ENCODE peak calls at places on chromosomes 4 and X, in eight cellular contexts. X, W, P, J, M, S, I and H are unnamed samples.

GRCh38 chr4:88900432-88900831 is 156.6 kb downstream of the FAM13A start:
- DNase-seq in P (no peak), S (peak; percentile 53), M (peak; percentile 29), X (no peak), W (no peak), J (peak; percentile 61), I (peak; percentile 64), H (peak; percentile 44)

GRCh38 chrX:49106930-49107329 is 16.6 kb downstream of the GPKOW start:
- DNase-seq in I (peak; percentile 49), S (peak; percentile 34), M (peak; percentile 37), J (peak; percentile 52), X (peak; percentile 22), P (no peak), W (peak; percentile 35), H (peak; percentile 56)

GRCh38 chrX:118760025-118760424 is 32.6 kb downstream of the IL13RA1 start:
- DNase-seq in I (no peak), P (no peak), J (no peak), S (no peak), W (no peak), X (no peak), M (no peak), H (no peak)

GRCh38 chr4:72031868-72032619 is at the start of gene NPFFR2:
- DNase-seq in I (peak; percentile 16), M (peak; percentile 34), S (peak; percentile 6), P (no peak), W (peak; percentile 82), J (no peak), X (peak; percentile 91), H (peak; percentile 28)

GRCh38 chr4:57405359-57405758 is 295.2 kb upstream of the IGFBP7 start:
- DNase-seq in M (peak; percentile 97), I (no peak), P (no peak), J (peak; percentile 71), S (no peak), X (no peak), W (no peak), H (peak; percentile 41)

GRCh38 chr4:41747230-41748055 is 1.1 kb downstream of the PHOX2B start:
- DNase-seq in J (no peak), P (no peak), S (no peak), M (no peak), I (no peak), W (peak; percentile 52), X (no peak), H (no peak)

GRCh38 chr4:63869370-63869769 is 539.9 kb downstream of the TECRL start:
- DNase-seq in I (no peak), X (no peak), J (no peak), M (no peak), P (no peak), S (no peak), W (no peak), H (no peak)

GRCh38 chr4:145609494-145610427 is 9.4 kb upstream of the MMAA start:
- DNase-seq in I (peak; percentile 77), S (peak; percentile 83), M (peak; percentile 76), X (peak; percentile 58), J (peak; percentile 59), W (peak; percentile 55), P (no peak), H (peak; percentile 72)

GRCh38 chr4:75009138-75009537 is 76.2 kb downstream of the PARM1 start:
- DNase-seq in X (no peak), I (no peak), J (no peak), P (no peak), M (no peak), S (no peak), W (no peak), H (no peak)

GRCh38 chrX:68570598-68570997 is 71.7 kb downstream of the YIPF6 start:
- DNase-seq in X (no peak), I (no peak), M (peak; percentile 13), W (no peak), J (no peak), S (no peak), P (no peak), H (no peak)

GRCh38 chrX:132967049-132967448 is 8.6 kb upstream of the HS6ST2 start:
- DNase-seq in W (no peak), I (no peak), S (no peak), J (no peak), X (no peak), P (no peak), M (no peak), H (no peak)

GRCh38 chr4:19381068-19381467 is 870.6 kb upstream of the SLIT2 start:
- DNase-seq in P (no peak), J (peak; percentile 39), S (peak; percentile 72), X (no peak), M (peak; percentile 85), W (no peak), I (peak; percentile 77), H (peak; percentile 69)

GRCh38 chrX:41457618-41458192 is 10.6 kb downstream of the NYX start:
- DNase-seq in J (no peak), M (no peak), S (no peak), X (no peak), P (peak; percentile 39), I (no peak), W (no peak), H (no peak)

GRCh38 chrX:150504399-150505186 is 63.8 kb upstream of the MTM1 start:
- DNase-seq in W (no peak), S (no peak), I (peak; percentile 15), J (peak; percentile 0), P (no peak), X (no peak), M (peak; percentile 11), H (peak; percentile 10)

GRCh38 chr4:70992354-70992753 is 1.1 kb upstream of the DCK start:
- DNase-seq in X (no peak), I (peak; percentile 22), S (no peak), P (no peak), M (peak; percentile 66), W (peak; percentile 59), J (no peak), H (no peak)

GRCh38 chr4:8534129-8534528 is 46.1 kb upstream of the GPR78 start:
- DNase-seq in S (peak; percentile 83), W (peak; percentile 83), I (peak; percentile 24), J (no peak), X (peak; percentile 8), M (peak; percentile 97), P (no peak), H (peak; percentile 37)

GRCh38 chrX:55488559-55489314 is 911 bp downstream of the USP51 start:
- DNase-seq in P (peak; percentile 85), M (peak; percentile 10), J (peak; percentile 44), S (peak; percentile 39), X (peak; percentile 66), W (peak; percentile 70), I (peak; percentile 59), H (peak; percentile 49)

GRCh38 chrX:55490121-55490520 is 473 bp upstream of the USP51 start:
- DNase-seq in S (no peak), M (no peak), J (no peak), I (no peak), W (no peak), P (no peak), X (no peak), H (no peak)

GRCh38 chrX:55488268-55488558 is 1.4 kb downstream of the USP51 start:
- DNase-seq in M (no peak), S (no peak), W (no peak), J (no peak), P (no peak), I (no peak), X (no peak), H (no peak)

GRCh38 chrX:55490974-55491373 is 1.3 kb upstream of the USP51 start:
- DNase-seq in J (no peak), M (no peak), W (no peak), P (no peak), S (no peak), X (no peak), I (no peak), H (no peak)

GRCh38 chrX:55489315-55490009 is at the start of gene USP51:
- DNase-seq in J (no peak), S (peak; percentile 66), P (peak; percentile 82), M (peak; percentile 37), W (peak; percentile 77), X (peak; percentile 74), I (peak; percentile 41), H (peak; percentile 10)
- TF ChIP-seq CTCF in J (peak; percentile 38), S (no peak), P (no peak), M (no peak), W (no peak), X (no peak), I (peak; percentile 11), H (no peak)

DNA sequence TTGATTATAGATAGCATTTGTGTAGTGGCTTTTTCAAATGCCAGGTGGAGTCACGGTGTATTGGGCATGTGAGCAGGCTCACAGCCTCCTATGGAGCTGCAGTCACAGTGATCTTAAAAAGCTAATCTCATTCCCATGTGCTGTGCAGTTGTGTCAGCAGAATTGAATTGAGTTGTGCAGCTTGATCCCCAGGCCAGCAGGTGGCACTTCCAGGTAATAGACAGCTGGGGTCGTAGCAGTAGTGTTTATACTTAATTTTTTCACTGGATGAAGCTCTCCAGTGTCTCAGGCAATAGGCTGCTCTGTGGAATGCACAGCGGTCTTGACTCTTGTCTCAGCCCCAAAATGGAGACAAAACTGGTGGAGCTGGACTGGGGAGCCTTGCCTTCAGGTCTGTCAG is 1028.1 kb downstream of the SH3BGRL start:
- DNase-seq in P (no peak), S (no peak), X (no peak), W (no peak), M (no peak), J (no peak), I (no peak), H (no peak)
- TF ChIP-seq CTCF in P (no peak), S (no peak), X (no peak), W (peak; percentile 34), M (no peak), J (no peak), I (no peak), H (no peak)

DNA sequence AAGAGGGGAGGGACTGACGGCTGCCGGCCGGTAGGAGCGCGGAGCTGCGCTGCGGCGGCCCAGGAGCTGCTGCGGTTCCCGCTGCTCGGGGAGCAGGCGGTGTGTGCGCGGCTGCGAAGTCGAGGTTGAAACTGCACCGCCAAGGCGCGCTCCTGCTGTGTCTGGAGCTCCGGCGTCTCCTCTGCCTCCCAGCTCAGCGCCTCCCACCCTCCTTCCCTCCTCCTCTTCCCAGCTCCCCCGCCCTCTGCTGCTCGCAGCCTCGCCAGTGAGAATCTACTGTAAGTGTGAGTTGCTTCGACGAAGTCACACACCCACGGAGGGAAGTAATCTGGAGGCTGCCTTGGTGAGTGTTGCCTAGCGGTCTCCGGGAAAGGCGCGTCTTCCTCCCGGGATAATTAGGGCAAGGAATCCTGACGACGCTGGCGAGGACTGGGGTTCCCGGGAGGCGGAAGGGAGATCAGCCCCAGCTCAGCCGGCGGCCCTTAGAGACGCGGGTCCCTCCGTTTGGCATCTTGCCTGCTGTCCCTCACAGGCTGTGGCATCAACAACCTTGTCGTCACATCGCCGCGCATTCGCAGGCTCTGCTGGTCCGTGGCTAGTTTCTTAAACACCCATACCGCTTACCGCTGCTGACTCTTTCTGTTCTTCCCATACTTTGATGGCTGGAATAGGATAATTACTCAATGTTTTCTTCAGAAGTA is at the start of gene EPHA5:
- DNase-seq in P (peak; percentile 78), X (peak; percentile 86), I (peak; percentile 56), S (peak; percentile 63), M (peak; percentile 45), J (no peak), W (peak; percentile 92), H (peak; percentile 50)
- TF ChIP-seq CTCF in P (no peak), X (peak; percentile 17), I (no peak), S (peak; percentile 15), M (peak; percentile 29), J (no peak), W (peak; percentile 3), H (peak; percentile 22)

DNA sequence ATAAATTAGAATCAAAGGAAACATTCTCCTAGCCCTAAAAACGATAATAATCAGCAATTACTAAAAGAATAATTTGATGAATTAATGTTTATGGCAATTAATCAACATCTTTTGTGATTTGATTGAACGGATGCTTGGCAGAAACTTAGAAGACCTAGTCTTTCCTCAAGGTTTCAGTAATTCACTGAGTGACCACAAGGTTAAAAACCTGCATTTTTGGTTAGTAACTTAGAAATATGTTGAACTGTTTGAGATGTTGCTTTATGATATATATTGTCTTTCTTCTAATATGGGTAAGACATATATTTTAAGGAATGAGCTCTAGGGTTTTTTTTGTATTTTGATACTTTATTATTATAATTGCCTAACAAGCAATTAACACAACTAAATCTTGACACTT is 793.0 kb upstream of the NDST4 start:
- DNase-seq in M (no peak), P (no peak), W (no peak), S (no peak), I (no peak), J (no peak), X (no peak), H (no peak)
- TF ChIP-seq CTCF in M (no peak), P (no peak), W (peak; percentile 41), S (no peak), I (no peak), J (no peak), X (no peak), H (no peak)